ENCODE peak calls at places on chromosomes 6 and 20, in six cellular contexts. P, M, B, K, R and O are unnamed samples.

GRCh38 chr6:108961985-108962384 is 113.8 kb downstream of the ARMC2 start:
- DNase-seq in P (no peak), M (no peak), B (no peak), K (no peak), R (peak), O (no peak)

GRCh38 chr20:45833030-45833882 is at the start of gene SNX21:
- DNase-seq in P (peak), M (peak), B (peak), K (peak), R (peak), O (peak)

GRCh38 chr6:35181933-35182612 is 31.7 kb upstream of the SCUBE3 start:
- DNase-seq in P (peak), M (peak), B (peak), K (no peak), R (peak), O (peak)

GRCh38 chr6:125585470-125585869 is 164.0 kb upstream of the HEY2 start:
- DNase-seq in P (no peak), M (no peak), B (no peak), K (no peak), R (no peak), O (no peak)

GRCh38 chr6:36615018-36615761 is 21.0 kb downstream of the SRSF3 start:
- DNase-seq in P (no peak), M (peak), B (no peak), K (no peak), R (peak), O (peak)

GRCh38 chr6:2178125-2178524 is 67.3 kb downstream of the GMDS start:
- DNase-seq in P (no peak), M (no peak), B (no peak), K (no peak), R (no peak), O (no peak)

GRCh38 chr20:33450867-33451266 is 7.3 kb upstream of the SNTA1 start:
- DNase-seq in P (no peak), M (peak), B (no peak), K (no peak), R (no peak), O (no peak)

GRCh38 chr6:31639449-31639861 is 13.0 kb downstream of the BAG6 start:
- DNase-seq in P (no peak), M (no peak), B (no peak), K (no peak), R (no peak), O (no peak)

GRCh38 chr20:50582591-50583234 is 72.5 kb downstream of the PTPN1 start:
- DNase-seq in P (no peak), M (no peak), B (no peak), K (no peak), R (no peak), O (no peak)

GRCh38 chr6:106160189-106160588 is 74.1 kb downstream of the PRDM1 start:
- DNase-seq in P (no peak), M (no peak), B (no peak), K (no peak), R (no peak), O (no peak)

GRCh38 chr6:34237722-34238506 is 1.2 kb downstream of the HMGA1 start:
- DNase-seq in P (peak), M (no peak), B (no peak), K (no peak), R (peak), O (peak)

GRCh38 chr20:50865591-50865990 is 65.6 kb downstream of the ADNP start:
- DNase-seq in P (no peak), M (no peak), B (no peak), K (no peak), R (peak), O (no peak)

GRCh38 chr6:161233986-161234620 is 39.8 kb downstream of the AGPAT4 start:
- DNase-seq in P (no peak), M (peak), B (peak), K (peak), R (peak), O (no peak)

GRCh38 chr20:62066339-62066982 is 780 bp upstream of the TAF4 start:
- DNase-seq in P (peak), M (peak), B (peak), K (peak), R (peak), O (peak)

GRCh38 chr6:26553739-26554668 is 15.8 kb downstream of the HMGN4 start:
- DNase-seq in P (peak), M (peak), B (peak), K (peak), R (peak), O (peak)

GRCh38 chr6:12957321-12958051 is 240.9 kb downstream of the PHACTR1 start:
- DNase-seq in P (no peak), M (peak), B (peak), K (peak), R (peak), O (peak)

GRCh38 chr20:24722586-24722985 is 226.5 kb upstream of the CST7 start:
- DNase-seq in P (no peak), M (no peak), B (no peak), K (no peak), R (no peak), O (no peak)

GRCh38 chr6:6694368-6694780 is 105.9 kb downstream of the LY86 start:
- DNase-seq in P (no peak), M (no peak), B (no peak), K (no peak), R (peak), O (no peak)
- TF ChIP-seq CTCF in P (peak), M (no peak), B (peak), K (no peak), R (peak), O (peak)

DNA sequence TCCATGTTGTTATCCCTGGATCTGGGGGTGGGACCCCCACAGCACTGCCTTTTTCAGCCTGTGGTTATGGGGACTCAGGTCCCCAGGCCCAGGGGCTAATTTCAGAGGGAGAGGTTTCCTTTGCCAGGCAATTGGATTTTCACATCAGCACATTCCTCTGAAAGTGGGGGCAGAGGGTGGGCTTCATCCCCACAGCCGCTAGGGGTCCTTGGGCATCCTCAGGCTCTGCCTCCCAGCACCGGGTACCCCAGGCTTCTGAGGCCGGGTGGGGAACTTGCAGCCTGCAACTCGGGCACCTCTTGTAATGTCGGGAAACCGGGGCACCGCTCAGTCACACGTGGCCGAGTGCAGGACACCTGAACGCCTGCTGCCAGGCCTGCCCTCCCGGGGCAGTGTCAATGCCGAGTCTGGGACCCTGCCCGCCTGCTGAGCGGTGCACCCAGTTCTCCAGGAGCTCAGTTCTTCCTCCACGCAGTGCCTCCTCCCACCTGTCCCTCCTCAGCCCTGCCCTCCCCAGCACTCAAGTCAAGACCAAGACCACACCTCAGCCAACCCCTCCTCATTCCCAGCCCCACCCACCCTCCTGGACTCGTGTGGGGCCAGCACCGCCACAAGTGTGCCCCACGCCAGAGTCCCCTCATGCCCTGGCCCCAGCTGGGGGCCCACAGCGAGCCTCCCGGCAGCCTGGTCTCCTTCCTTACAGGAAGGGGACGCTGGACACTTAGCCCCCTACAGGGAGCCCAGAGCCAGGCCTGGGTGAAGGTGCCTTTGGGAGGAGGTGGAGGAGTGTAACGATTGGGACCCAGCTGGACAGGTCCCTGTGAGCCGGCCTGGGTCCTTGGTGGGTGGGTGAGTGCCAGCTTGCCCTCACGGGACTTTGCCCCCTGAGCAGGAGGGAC is 8.8 kb upstream of the CHRNA4 start:
- DNase-seq in P (no peak), M (no peak), B (no peak), K (no peak), R (no peak), O (no peak)
- TF ChIP-seq CTCF in P (no peak), M (no peak), B (no peak), K (no peak), R (no peak), O (no peak)

GRCh38 chr6:7332090-7332745 is 19.2 kb upstream of the SSR1 start:
- DNase-seq in P (no peak), M (no peak), B (no peak), K (no peak), R (peak), O (no peak)
- TF ChIP-seq CTCF in P (no peak), M (no peak), B (no peak), K (no peak), R (no peak), O (no peak)

GRCh38 chr20:48129319-48129973 is 344.2 kb upstream of the SULF2 start:
- DNase-seq in P (no peak), M (no peak), B (no peak), K (no peak), R (no peak), O (no peak)

GRCh38 chr20:48128436-48128835 is 343.2 kb upstream of the SULF2 start:
- DNase-seq in P (no peak), M (peak), B (no peak), K (no peak), R (peak), O (no peak)

GRCh38 chr20:48124181-48124782 is 339.0 kb upstream of the SULF2 start:
- DNase-seq in P (no peak), M (no peak), B (no peak), K (no peak), R (no peak), O (no peak)

GRCh38 chr20:48124960-48125359 is 339.7 kb upstream of the SULF2 start:
- DNase-seq in P (no peak), M (no peak), B (no peak), K (no peak), R (no peak), O (no peak)

GRCh38 chr20:48126227-48126740 is 341.0 kb upstream of the SULF2 start:
- DNase-seq in P (no peak), M (no peak), B (no peak), K (no peak), R (no peak), O (no peak)
- TF ChIP-seq CTCF in P (no peak), M (no peak), B (no peak), K (no peak), R (no peak), O (no peak)

GRCh38 chr20:1185781-1186334 is 1.1 kb upstream of the TMEM74B start:
- DNase-seq in P (no peak), M (peak), B (peak), K (peak), R (peak), O (peak)
- TF ChIP-seq CTCF in P (peak), M (peak), B (peak), K (peak), R (peak), O (peak)

DNA sequence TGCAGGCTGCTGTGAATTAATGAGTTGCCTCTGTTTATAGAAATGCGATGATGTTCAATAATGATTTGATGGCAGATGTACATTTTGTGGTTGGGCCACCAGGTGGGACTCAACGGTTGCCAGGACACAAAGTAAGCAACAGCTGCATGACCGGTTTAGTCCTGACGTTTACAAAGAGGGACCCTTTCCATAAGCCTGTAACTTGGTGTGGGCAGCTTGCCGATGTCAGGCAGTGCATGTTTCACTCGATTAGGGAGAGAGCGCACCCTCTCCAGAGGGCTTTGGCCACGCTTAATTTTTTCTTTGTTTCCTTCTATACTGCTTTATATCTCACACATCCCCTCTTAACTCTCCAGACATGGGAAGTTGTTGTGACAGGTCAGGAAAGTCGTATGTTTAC is 1.4 kb downstream of the BTBD3 start:
- DNase-seq in P (no peak), M (no peak), B (peak), K (peak), R (no peak), O (no peak)
- TF ChIP-seq CTCF in P (no peak), M (no peak), B (no peak), K (no peak), R (no peak), O (no peak)

DNA sequence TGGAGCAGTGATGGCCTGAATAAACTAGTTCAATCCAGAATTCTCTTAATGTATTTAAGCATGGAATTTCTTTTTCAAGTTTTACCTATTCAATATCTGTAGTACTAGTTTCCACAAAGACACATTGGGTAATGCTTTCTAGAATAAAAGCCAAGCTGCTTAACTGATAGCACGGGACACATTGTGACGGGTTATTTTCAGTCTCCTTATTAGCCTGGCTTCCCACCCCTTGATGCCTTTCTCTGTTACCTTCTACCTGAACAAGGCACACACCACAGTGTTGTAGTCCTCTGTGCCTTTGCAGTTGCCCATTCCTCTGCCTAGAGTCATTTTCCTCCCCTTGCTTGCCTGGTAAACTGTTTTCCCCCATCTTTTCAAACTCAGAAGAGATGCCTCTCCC is 139.1 kb downstream of the HDGFL1 start:
- DNase-seq in P (no peak), M (no peak), B (no peak), K (no peak), R (no peak), O (no peak)
- TF ChIP-seq CTCF in P (no peak), M (no peak), B (no peak), K (no peak), R (no peak), O (no peak)

DNA sequence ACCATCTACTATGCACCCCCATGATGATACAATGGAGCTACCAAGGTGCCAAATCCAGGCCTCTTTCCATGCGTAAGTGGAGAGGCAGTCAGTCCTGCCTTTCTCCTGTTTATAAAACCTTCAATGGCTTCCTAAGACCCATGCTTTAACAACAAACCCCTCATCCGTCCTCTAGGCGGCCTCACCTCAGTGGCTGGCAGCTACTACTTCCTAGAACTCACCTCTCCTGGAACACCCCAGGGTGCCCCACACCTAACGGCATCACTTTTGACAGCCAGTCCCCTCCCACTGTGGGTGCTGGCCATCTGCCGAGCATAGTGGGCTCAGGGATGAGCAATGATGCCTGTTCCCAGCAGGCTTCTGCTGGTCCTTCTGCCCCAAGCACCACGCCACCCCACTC is 80.0 kb upstream of the TAB2 start:
- DNase-seq in P (no peak), M (no peak), B (no peak), K (no peak), R (no peak), O (no peak)
- TF ChIP-seq CTCF in P (no peak), M (no peak), B (no peak), K (no peak), R (no peak), O (no peak)

GRCh38 chr6:95819939-95820338 is 195.8 kb upstream of the FUT9 start:
- DNase-seq in P (no peak), M (no peak), B (no peak), K (no peak), R (no peak), O (no peak)
- TF ChIP-seq CTCF in P (peak), M (no peak), B (no peak), K (no peak), R (peak), O (peak)